ENCODE peak calls at places on chromosome 20, in nine cellular contexts. P is K562, Y is GM23248, D is mammary epithelial cell, F is HepG2, H is neuronal stem cell, M is fibroblast of lung, T is HCT116, S is OCI-LY7. X is an unnamed sample. For H3K4me1, the result is how much of the 10 kb centered on the place peaks cover.

GRCh38 chr20:52087471-52087870 is 104.1 kb downstream of the ZFP64 start:
- DNase-seq in S (no peak), T (no peak), M (no peak), D (no peak), F (no peak), P (no peak), H (no peak), Y (no peak), X (no peak)

GRCh38 chr20:47888351-47888750 is 103.1 kb upstream of the SULF2 start:
- DNase-seq in S (no peak), P (no peak), F (no peak), D (no peak), H (no peak), Y (no peak), M (no peak), T (no peak), X (no peak)

GRCh38 chr20:62486431-62486954 is 10.7 kb upstream of the GATA5 start:
- DNase-seq in T (no peak), Y (no peak), H (no peak), P (no peak), F (no peak), S (no peak), M (no peak), D (no peak), X (no peak)

GRCh38 chr20:50199703-50200102 is 9.1 kb downstream of the CEBPB start:
- DNase-seq in Y (no peak), F (no peak), H (no peak), T (no peak), S (no peak), D (no peak), P (no peak), M (no peak), X (no peak)

GRCh38 chr20:1373614-1374013 is 19.2 kb downstream of the FKBP1A start:
- DNase-seq in Y (no peak), P (no peak), F (no peak), S (no peak), H (no peak), M (no peak), D (no peak), T (no peak), X (no peak)

GRCh38 chr20:25007491-25008305 is 15.1 kb upstream of the APMAP start:
- DNase-seq in F (no peak), T (no peak), P (no peak), D (no peak), S (no peak), Y (no peak), M (no peak), H (no peak), X (no peak)

GRCh38 chr20:24738058-24738775 is 210.9 kb upstream of the CST7 start:
- DNase-seq in H (no peak), S (no peak), P (no peak), D (no peak), T (no peak), Y (no peak), M (no peak), F (no peak), X (no peak)

GRCh38 chr20:35269055-35269781 is 8.7 kb downstream of the MMP24OS start:
- DNase-seq in F (peak), M (peak), Y (peak), S (peak), T (no peak), D (peak), P (peak), H (peak), X (no peak)

GRCh38 chr20:50391444-50392137 is 118.6 kb upstream of the PTPN1 start:
- DNase-seq in H (no peak), D (no peak), T (no peak), M (no peak), Y (no peak), S (no peak), P (no peak), F (no peak), X (no peak)

GRCh38 chr20:54920491-54920890 is 445.1 kb downstream of the DOK5 start:
- DNase-seq in Y (no peak), D (no peak), S (no peak), M (no peak), H (no peak), T (no peak), F (no peak), P (no peak), X (no peak)

GRCh38 chr20:44439318-44439717 is 36.4 kb upstream of the TTPAL start:
- DNase-seq in Y (no peak), F (no peak), H (no peak), P (no peak), D (no peak), M (no peak), S (no peak), T (no peak), X (no peak)

GRCh38 chr20:32271620-32272019 is 5.8 kb upstream of the KIF3B start:
- DNase-seq in H (no peak), Y (no peak), T (no peak), F (no peak), M (no peak), S (no peak), P (no peak), D (no peak), X (no peak)

GRCh38 chr20:59525500-59526241 is 78.7 kb upstream of the PHACTR3 start:
- DNase-seq in P (peak), Y (peak), S (peak), M (peak), D (peak), F (peak), T (peak), H (peak), X (peak)

GRCh38 chr20:3204124-3204794 is at the start of gene DDRGK1:
- DNase-seq in M (peak), P (peak), F (peak), D (peak), H (peak), Y (peak), S (peak), T (peak), X (peak)

GRCh38 chr20:47355489-47356219 is 845 bp downstream of the ZMYND8 start:
- DNase-seq in P (no peak), H (no peak), M (no peak), S (peak), Y (peak), D (no peak), T (no peak), F (no peak), X (peak)

GRCh38 chr20:2210646-2211556 is 84.9 kb upstream of the TGM3 start:
- DNase-seq in F (no peak), T (no peak), M (peak), D (peak), S (no peak), P (no peak), H (no peak), Y (peak), X (no peak)

GRCh38 chr20:10179574-10180298 is 38.9 kb upstream of the SNAP25 start:
- DNase-seq in T (peak), M (peak), D (no peak), H (peak), S (no peak), F (peak), Y (peak), P (no peak), X (no peak)

GRCh38 chr20:10560681-10561080 is 113.1 kb downstream of the JAG1 start:
- DNase-seq in H (no peak), F (no peak), Y (no peak), P (no peak), D (no peak), M (no peak), S (no peak), T (no peak), X (no peak)

GRCh38 chr20:10580700-10581099 is 93.1 kb downstream of the JAG1 start:
- DNase-seq in F (no peak), S (peak), Y (no peak), M (no peak), D (no peak), T (no peak), H (no peak), P (no peak), X (no peak)

GRCh38 chr20:54113553-54113952 is 43.2 kb upstream of the BCAS1 start:
- DNase-seq in F (no peak), Y (no peak), H (no peak), P (no peak), T (no peak), M (no peak), S (no peak), D (no peak), X (no peak)

GRCh38 chr20:32434434-32434833 is 76.3 kb downstream of the ASXL1 start:
- DNase-seq in H (no peak), M (no peak), D (no peak), T (no peak), F (no peak), S (no peak), Y (no peak), P (no peak), X (no peak)

DNA sequence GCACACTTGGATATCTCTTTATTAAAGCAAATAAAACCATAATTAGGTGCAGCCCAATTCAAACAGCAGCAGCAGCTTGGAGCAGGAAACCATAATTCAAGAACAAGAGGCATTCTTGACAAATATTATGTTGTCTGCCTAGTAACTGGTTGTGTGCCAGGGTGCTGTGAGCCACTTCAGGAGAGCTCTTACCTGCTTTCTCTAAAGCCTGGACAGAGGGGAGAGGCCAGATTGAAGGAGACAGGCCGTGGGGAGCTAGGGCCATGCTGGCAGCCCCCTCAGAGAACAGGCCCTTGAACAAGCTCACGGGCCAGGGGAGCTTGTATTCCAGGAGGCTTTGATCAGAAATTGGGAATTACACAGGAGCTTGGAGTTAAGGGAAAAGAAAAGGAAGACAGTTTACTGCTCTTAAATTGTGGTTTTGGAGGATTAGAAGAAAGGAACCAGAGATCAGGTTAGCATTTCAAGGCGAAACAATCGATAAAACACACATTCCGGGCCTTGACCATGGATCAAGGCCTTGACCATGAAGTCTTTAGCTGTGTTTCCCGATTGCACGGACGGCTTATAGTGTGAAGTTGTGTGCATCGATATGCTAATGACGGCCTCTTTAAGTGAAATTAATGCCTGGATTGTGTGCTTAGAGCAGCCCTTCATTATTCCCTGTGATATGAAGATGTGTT is 69.8 kb upstream of the NKX2-2 start:
- DNase-seq in P (no peak), M (no peak), H (no peak), F (no peak), D (no peak), Y (no peak), T (no peak), S (no peak), X (no peak)
- H2AFZ ChIP-seq in P (no peak), M (no peak), H (no peak), F (no peak), D (no peak), Y (no peak), T (no peak), S (no peak), X (no peak)

DNA sequence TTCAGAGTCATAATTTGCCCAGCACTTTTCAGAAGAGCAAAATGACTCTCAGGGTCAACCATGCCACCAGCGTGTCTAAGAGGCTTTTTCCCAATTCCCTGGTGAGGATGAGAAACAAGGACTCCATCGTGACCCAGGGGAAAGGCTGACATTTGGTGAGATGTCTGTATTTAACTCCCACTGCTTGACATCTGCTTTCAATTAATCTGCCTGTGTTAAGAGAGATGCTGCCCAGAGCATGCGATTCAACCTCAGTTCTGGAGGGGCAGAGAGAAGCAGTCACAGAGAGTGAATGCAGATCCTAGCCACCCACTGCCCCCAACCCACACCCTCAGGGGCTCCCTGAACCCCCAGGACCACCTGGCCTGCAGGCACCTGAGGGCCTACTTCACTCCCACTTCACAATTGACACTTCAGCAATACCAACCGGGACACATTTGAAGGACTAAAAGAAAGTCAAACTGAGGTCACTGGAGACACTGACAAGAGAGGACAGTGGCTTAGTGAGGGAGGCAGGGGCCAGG is 131.4 kb upstream of the TOP1 start:
- DNase-seq in S (no peak), H (no peak), Y (peak), T (no peak), P (no peak), D (no peak), F (no peak), M (peak), X (no peak)
- H3K4me1 ChIP-seq in S (under half), H (under half), Y (under half), T (under half), P (under half), D (under half), F (under half), M (under half), X (under half)

DNA sequence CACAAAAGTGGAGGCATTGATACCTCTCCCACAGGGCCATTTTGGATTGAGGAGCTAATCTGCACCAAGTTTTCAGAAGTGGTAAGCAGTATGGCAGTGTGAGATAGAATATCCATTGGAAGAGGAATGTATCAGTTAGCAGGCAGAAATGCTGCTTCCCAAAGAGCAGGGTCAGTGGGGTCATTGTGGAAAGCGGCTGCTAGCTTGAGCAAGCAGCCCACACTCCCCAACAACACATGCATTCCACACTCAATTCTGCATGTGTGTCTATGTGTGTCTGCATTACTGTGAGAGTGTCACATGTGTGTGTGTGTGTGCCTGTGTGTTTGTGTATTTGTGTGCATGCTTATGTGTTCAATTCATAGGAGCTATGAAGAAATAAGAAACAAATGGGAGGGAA is 190.9 kb upstream of the FOXA2 start:
- DNase-seq in S (no peak), T (no peak), Y (no peak), M (peak), D (no peak), P (no peak), F (no peak), H (no peak), X (no peak)
- H3K4me2 ChIP-seq in S (no peak), T (peak), Y (no peak), M (no peak), D (peak), P (no peak), F (no peak), H (no peak), X (no peak)

GRCh38 chr20:34271961-34272360 is 30.7 kb downstream of the ASIP start:
- DNase-seq in F (no peak), Y (peak), D (peak), S (no peak), H (no peak), T (no peak), M (no peak), P (no peak), X (no peak)

GRCh38 chr20:34268145-34268544 is 26.9 kb downstream of the ASIP start:
- DNase-seq in M (no peak), S (no peak), T (no peak), P (no peak), D (no peak), Y (no peak), F (no peak), H (no peak), X (no peak)

GRCh38 chr20:34269996-34270627 is 28.9 kb downstream of the ASIP start:
- DNase-seq in P (no peak), S (no peak), H (no peak), D (no peak), T (no peak), M (peak), Y (peak), F (no peak), X (no peak)

GRCh38 chr20:34264141-34264540 is 22.9 kb downstream of the ASIP start:
- DNase-seq in T (no peak), Y (no peak), S (no peak), M (no peak), F (no peak), P (no peak), H (no peak), D (no peak), X (no peak)

DNA sequence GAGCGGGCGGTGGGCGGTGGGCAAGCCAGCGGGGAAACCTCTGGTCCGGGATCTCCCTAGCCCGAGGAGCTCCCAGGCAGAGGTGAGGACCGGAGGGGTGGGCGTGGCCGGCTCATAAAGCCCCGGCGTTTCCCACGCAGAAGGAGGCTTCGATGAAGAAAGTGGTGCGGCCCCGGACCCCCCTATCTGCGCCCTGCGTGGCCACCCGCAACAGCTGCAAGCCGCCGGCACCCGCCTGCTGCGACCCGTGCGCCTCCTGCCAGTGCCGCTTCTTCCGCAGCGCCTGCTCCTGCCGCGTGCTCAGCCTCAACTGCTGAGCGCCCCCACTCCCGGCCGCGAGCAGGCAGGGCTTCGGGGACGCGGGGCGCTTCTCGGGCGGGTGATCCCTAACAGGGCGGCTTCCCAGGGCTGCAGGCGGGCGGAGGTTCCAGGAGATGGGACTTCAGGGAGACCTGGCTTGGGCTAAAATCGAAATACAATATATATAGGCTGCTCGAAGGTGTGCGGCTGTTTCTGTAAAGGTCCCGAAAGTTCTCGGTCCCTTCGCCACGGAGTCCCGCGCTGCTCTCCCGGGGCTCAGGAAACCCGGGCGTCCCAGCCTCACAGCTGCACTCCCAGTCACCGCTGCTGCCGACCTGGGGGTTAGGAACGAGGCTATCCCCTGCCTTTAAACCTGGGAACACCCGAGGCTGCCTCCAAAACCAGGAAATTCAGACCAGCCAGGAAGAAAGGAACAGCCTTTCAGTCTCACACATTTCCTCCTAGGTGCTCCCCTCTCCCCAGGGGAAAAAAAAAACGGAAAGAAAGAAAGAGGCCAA is 27.8 kb downstream of the ASIP start:
- DNase-seq in S (no peak), T (no peak), Y (peak), F (no peak), D (no peak), P (no peak), H (no peak), M (peak), X (peak)
- H2AFZ ChIP-seq in S (no peak), T (no peak), Y (peak), F (no peak), D (peak), P (no peak), H (no peak), M (peak), X (peak)

X was measured in MM.1S.